ENCODE peak calls at places on chromosomes 11 and 22, in four cellular contexts. One of them, this sample, is unnamed.

GRCh38 chr11:95469268-95469667 is 238.3 kb upstream of the SESN3 start:
- DNase-seq in endothelial cell: no peak
- DNase-seq in C1 segment of cervical spinal cord: no peak
- DNase-seq in astrocyte: no peak
- DNase-seq in this sample: no peak

GRCh38 chr11:121318848-121319834 is 26.6 kb downstream of the SC5D start:
- DNase-seq in C1 segment of cervical spinal cord: no peak
- DNase-seq in endothelial cell: peak
- DNase-seq in astrocyte: peak
- DNase-seq in this sample: no peak

GRCh38 chr11:36412781-36413383 is 97.2 kb downstream of the TRAF6 start:
- DNase-seq in endothelial cell: no peak
- DNase-seq in C1 segment of cervical spinal cord: no peak
- DNase-seq in astrocyte: peak
- DNase-seq in this sample: no peak

GRCh38 chr22:17471901-17472566 is 91.3 kb upstream of the SLC25A18 start:
- DNase-seq in astrocyte: no peak
- DNase-seq in C1 segment of cervical spinal cord: no peak
- DNase-seq in endothelial cell: no peak
- DNase-seq in this sample: no peak

GRCh38 chr11:104531075-104531474 is 367.1 kb upstream of the PDGFD start:
- DNase-seq in C1 segment of cervical spinal cord: no peak
- DNase-seq in endothelial cell: no peak
- DNase-seq in astrocyte: no peak
- DNase-seq in this sample: no peak

GRCh38 chr11:14078941-14079522 is 116.5 kb downstream of the SPON1 start:
- DNase-seq in endothelial cell: no peak
- DNase-seq in astrocyte: no peak
- DNase-seq in C1 segment of cervical spinal cord: no peak
- DNase-seq in this sample: no peak

GRCh38 chr22:50261615-50262459 is at the start of gene MAPK12:
- DNase-seq in astrocyte: no peak
- DNase-seq in C1 segment of cervical spinal cord: no peak
- DNase-seq in endothelial cell: no peak
- DNase-seq in this sample: no peak

GRCh38 chr11:43904737-43905515 is 24.3 kb downstream of the ALKBH3 start:
- DNase-seq in C1 segment of cervical spinal cord: peak
- DNase-seq in endothelial cell: no peak
- DNase-seq in astrocyte: peak
- DNase-seq in this sample: no peak

GRCh38 chr11:105368711-105369110 is 229.1 kb upstream of the CARD18 start:
- DNase-seq in C1 segment of cervical spinal cord: no peak
- DNase-seq in astrocyte: no peak
- DNase-seq in endothelial cell: no peak
- DNase-seq in this sample: no peak

GRCh38 chr11:8776209-8776608 is 93.6 kb downstream of the RPL27A start:
- DNase-seq in astrocyte: no peak
- DNase-seq in endothelial cell: no peak
- DNase-seq in C1 segment of cervical spinal cord: no peak
- DNase-seq in this sample: no peak

GRCh38 chr11:63761870-63762661 is 6.5 kb downstream of the ZFTA start:
- DNase-seq in endothelial cell: peak
- DNase-seq in astrocyte: no peak
- DNase-seq in C1 segment of cervical spinal cord: no peak
- DNase-seq in this sample: no peak

GRCh38 chr11:19978668-19979518 is 181.4 kb downstream of the DBX1 start:
- DNase-seq in endothelial cell: no peak
- DNase-seq in astrocyte: peak
- DNase-seq in C1 segment of cervical spinal cord: no peak
- DNase-seq in this sample: no peak

GRCh38 chr11:85821636-85822035 is 10.7 kb upstream of the SYTL2 start:
- DNase-seq in astrocyte: peak
- DNase-seq in C1 segment of cervical spinal cord: no peak
- DNase-seq in endothelial cell: no peak
- DNase-seq in this sample: no peak

GRCh38 chr11:86579406-86579731 is 93.0 kb downstream of the ME3 start:
- DNase-seq in endothelial cell: no peak
- DNase-seq in C1 segment of cervical spinal cord: no peak
- DNase-seq in astrocyte: no peak
- DNase-seq in this sample: no peak

GRCh38 chr11:115408036-115408911 is 95.9 kb downstream of the CADM1 start:
- DNase-seq in C1 segment of cervical spinal cord: peak
- DNase-seq in astrocyte: peak
- DNase-seq in endothelial cell: no peak
- DNase-seq in this sample: no peak

GRCh38 chr11:95084509-95084908 is 5.1 kb upstream of the ENDOD1 start:
- DNase-seq in endothelial cell: no peak
- DNase-seq in astrocyte: peak
- DNase-seq in C1 segment of cervical spinal cord: no peak
- DNase-seq in this sample: no peak

GRCh38 chr11:74677131-74677530 is 54.1 kb downstream of the CHRDL2 start:
- DNase-seq in C1 segment of cervical spinal cord: no peak
- DNase-seq in endothelial cell: no peak
- DNase-seq in astrocyte: no peak
- DNase-seq in this sample: no peak

GRCh38 chr11:66336234-66337102 is at the start of gene RIN1:
- DNase-seq in endothelial cell: peak
- DNase-seq in C1 segment of cervical spinal cord: peak
- DNase-seq in astrocyte: peak
- DNase-seq in this sample: no peak

GRCh38 chr11:120210651-120211521 is at the start of gene OAF:
- DNase-seq in astrocyte: peak
- DNase-seq in C1 segment of cervical spinal cord: no peak
- DNase-seq in endothelial cell: peak
- DNase-seq in this sample: peak

GRCh38 chr11:69209936-69210659 is 54.4 kb downstream of the SMIM38 start:
- DNase-seq in C1 segment of cervical spinal cord: no peak
- DNase-seq in endothelial cell: no peak
- DNase-seq in astrocyte: no peak
- DNase-seq in this sample: no peak

GRCh38 chr22:38872831-38873248 is 824 bp upstream of the CBX6 start:
- DNase-seq in endothelial cell: peak
- DNase-seq in C1 segment of cervical spinal cord: no peak
- DNase-seq in astrocyte: no peak
- DNase-seq in this sample: peak